ENCODE peak calls at places on chromosome 1, in nine cellular contexts. A is fibroblast of lung; F is sigmoid colon; P is heart left ventricle; J is SK-N-SH; K is CD4-positive, alpha-beta memory T cell; M is pancreas; D is mammary epithelial cell; W is brain microvascular endothelial cell. T is an unnamed sample.

GRCh38 chr1:153629971-153630370 is 1.7 kb downstream of the S100A1 start:
- DNase-seq in A (no peak), F (no peak), P (no peak), J (no peak), K (peak; percentile 22), M (peak; percentile 42), D (no peak), W (no peak), T (no peak)

GRCh38 chr1:61636392-61636791 is 88.5 kb downstream of the TM2D1 start:
- DNase-seq in A (no peak), F (no peak), P (no peak), J (no peak), K (no peak), M (no peak), D (no peak), W (no peak), T (no peak)

GRCh38 chr1:75708910-75709309 is 15.6 kb upstream of the ACADM start:
- DNase-seq in A (peak; percentile 5), F (no peak), P (no peak), J (no peak), K (no peak), M (no peak), D (no peak), W (no peak), T (no peak)

GRCh38 chr1:92410706-92411105 is 76.0 kb downstream of the GFI1 start:
- DNase-seq in A (no peak), F (no peak), P (no peak), J (no peak), K (peak; percentile 55), M (no peak), D (no peak), W (no peak), T (no peak)

GRCh38 chr1:11388617-11389016 is 90.3 kb upstream of the DISP3 start:
- DNase-seq in A (no peak), F (no peak), P (no peak), J (no peak), K (no peak), M (no peak), D (no peak), W (no peak), T (peak; percentile 60)

GRCh38 chr1:159714529-159714928 is at the start of gene CRP:
- DNase-seq in A (no peak), F (no peak), P (no peak), J (no peak), K (no peak), M (no peak), D (no peak), W (no peak), T (no peak)

GRCh38 chr1:32791881-32792280 is 25.3 kb downstream of the YARS1 start:
- DNase-seq in A (no peak), F (no peak), P (no peak), J (no peak), K (no peak), M (no peak), D (peak; percentile 75), W (peak; percentile 45), T (no peak)

GRCh38 chr1:216600730-216601426 is 122.4 kb downstream of the ESRRG start:
- DNase-seq in A (peak; percentile 87), F (peak; percentile 87), P (peak; percentile 83), J (peak; percentile 88), K (no peak), M (peak; percentile 84), D (peak; percentile 53), W (peak; percentile 62), T (peak; percentile 81)

GRCh38 chr1:155124503-155125463 is 2.9 kb upstream of the EFNA1 start:
- DNase-seq in A (no peak), F (no peak), P (no peak), J (no peak), K (no peak), M (no peak), D (peak; percentile 85), W (peak; percentile 52), T (peak; percentile 55)

GRCh38 chr1:94543003-94543402 is 1.4 kb upstream of the F3 start:
- DNase-seq in A (peak; percentile 61), F (no peak), P (no peak), J (no peak), K (no peak), M (no peak), D (peak; percentile 69), W (no peak), T (no peak)
- H3K4me3 ChIP-seq in A (peak overlapping the region; percentile 69), F (peak overlapping the region; percentile 78), P (peak overlapping the region; percentile 48), J (no peak overlapping the region), K (no peak overlapping the region), M (peak overlapping the region; percentile 98), D (peak overlapping the region; percentile 68), W (no peak overlapping the region), T (no peak overlapping the region)

GRCh38 chr1:41347276-41347675 is 14.0 kb upstream of the FOXO6 start:
- DNase-seq in A (no peak), F (no peak), P (no peak), J (no peak), K (no peak), M (no peak), D (peak; percentile 71), W (no peak), T (no peak)

GRCh38 chr1:41348394-41348793 is 12.8 kb upstream of the FOXO6 start:
- DNase-seq in A (no peak), F (no peak), P (no peak), J (no peak), K (no peak), M (no peak), D (no peak), W (no peak), T (no peak)

GRCh38 chr1:41351262-41352151 is 9.7 kb upstream of the FOXO6 start:
- DNase-seq in A (no peak), F (no peak), P (no peak), J (no peak), K (no peak), M (no peak), D (no peak), W (no peak), T (no peak)

GRCh38 chr1:41349361-41350054 is 11.7 kb upstream of the FOXO6 start:
- DNase-seq in A (no peak), F (no peak), P (no peak), J (no peak), K (no peak), M (no peak), D (no peak), W (no peak), T (no peak)

DNA sequence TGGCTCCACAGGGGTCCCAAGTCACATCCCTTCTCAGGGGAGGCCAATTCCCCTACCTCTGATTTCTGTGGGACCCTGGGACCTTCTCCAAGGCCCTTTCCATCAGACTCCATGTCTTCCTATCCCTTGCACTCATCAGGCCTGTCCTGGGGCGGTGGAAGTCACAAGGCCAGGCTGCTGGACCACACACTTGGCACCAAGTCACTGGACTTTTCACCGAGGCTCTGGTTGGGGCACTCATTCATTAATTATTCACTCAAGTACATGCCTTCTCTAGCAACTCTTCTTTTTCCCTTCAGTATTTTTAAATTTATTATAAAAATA is 11.2 kb upstream of the FOXO6 start:
- DNase-seq in A (no peak), F (no peak), P (no peak), J (no peak), K (no peak), M (no peak), D (no peak), W (no peak), T (no peak)
- H3K27me3 ChIP-seq in A (no peaks in the 10 kb centered on the region), F (no peaks in the 10 kb centered on the region), P (no peaks in the 10 kb centered on the region), J (no peaks in the 10 kb centered on the region), K (no peaks in the 10 kb centered on the region), M (no peaks in the 10 kb centered on the region), D (peaks cover 2% of the 10 kb centered on the region), W (peaks cover 3% of the 10 kb centered on the region), T (peaks cover 8% of the 10 kb centered on the region)

GRCh38 chr1:53250325-53250724 is 12.0 kb upstream of the MAGOH start:
- DNase-seq in A (no peak), F (no peak), P (no peak), J (no peak), K (no peak), M (no peak), D (no peak), W (no peak), T (no peak)

GRCh38 chr1:53257454-53258081 is 19.2 kb upstream of the MAGOH start:
- DNase-seq in A (no peak), F (no peak), P (no peak), J (no peak), K (no peak), M (no peak), D (no peak), W (no peak), T (no peak)

GRCh38 chr1:53256744-53257453 is 18.6 kb upstream of the MAGOH start:
- DNase-seq in A (no peak), F (no peak), P (no peak), J (no peak), K (no peak), M (no peak), D (no peak), W (no peak), T (no peak)

GRCh38 chr1:53255031-53255430 is 16.7 kb upstream of the MAGOH start:
- DNase-seq in A (no peak), F (no peak), P (no peak), J (no peak), K (no peak), M (no peak), D (no peak), W (no peak), T (no peak)

DNA sequence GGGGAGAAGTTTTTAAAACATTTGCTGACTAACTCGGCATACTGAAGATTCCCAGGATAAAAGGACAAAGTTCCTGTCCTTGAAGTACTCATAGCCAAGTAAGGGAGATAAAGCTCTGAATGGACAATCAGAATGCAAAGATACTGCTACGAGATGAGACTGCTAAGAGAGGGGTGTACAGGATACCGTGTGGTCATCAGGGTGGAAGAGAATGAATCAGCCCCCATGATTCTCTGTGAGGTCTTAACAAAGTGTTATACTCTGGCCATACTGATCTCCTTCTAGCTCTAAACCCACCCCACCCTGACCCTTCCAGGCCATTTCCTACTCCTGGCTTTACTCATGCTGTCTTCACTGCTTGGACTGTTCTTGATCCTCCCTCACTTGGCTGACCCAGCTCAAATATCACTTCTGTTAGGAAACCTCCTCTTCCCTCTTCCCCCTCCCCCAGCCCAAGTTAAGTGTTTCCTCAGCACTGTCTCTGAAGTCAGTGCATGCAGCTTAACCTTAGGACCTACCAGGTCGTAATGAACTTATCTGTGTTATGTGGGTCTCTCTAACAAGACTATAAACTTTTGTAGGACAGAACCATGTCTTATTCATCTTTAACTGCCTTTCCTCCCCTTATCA is 15.8 kb upstream of the MAGOH start:
- DNase-seq in A (peak; percentile 33), F (no peak), P (no peak), J (no peak), K (no peak), M (no peak), D (no peak), W (no peak), T (no peak)
- H3K36me3 ChIP-seq in A (no peaks in the 10 kb centered on the region), F (no peaks in the 10 kb centered on the region), P (no peaks in the 10 kb centered on the region), J (peaks cover 27% of the 10 kb centered on the region), K (no peaks in the 10 kb centered on the region), M (no peaks in the 10 kb centered on the region), D (peaks cover 50% of the 10 kb centered on the region), W (peaks cover 11% of the 10 kb centered on the region), T (peaks cover 57% of the 10 kb centered on the region)

GRCh38 chr1:25890249-25891034 is 14.9 kb upstream of the PAQR7 start:
- DNase-seq in A (peak; percentile 59), F (peak; percentile 42), P (no peak), J (no peak), K (no peak), M (no peak), D (peak; percentile 96), W (peak; percentile 22), T (no peak)
- H3K4me3 ChIP-seq in A (no peak overlapping the region), F (no peak overlapping the region), P (no peak overlapping the region), J (no peak overlapping the region), K (no peak overlapping the region), M (no peak overlapping the region), D (no peak overlapping the region), W (no peak overlapping the region), T (no peak overlapping the region)